ENCODE peak calls at places on chromosomes 2 and 18, in eight cellular contexts. R is fibroblast of lung, J is bronchial epithelial cell, Y is kidney epithelial cell, A is HCT116, W is OCI-LY7, O is stomach, Z is adrenal gland. B is an unnamed sample.

GRCh38 chr18:5294618-5295230 is 802 bp downstream of the ZBTB14 start:
- DNase-seq in Z (peak; percentile 72), A (no peak), Y (no peak), W (peak; percentile 70), R (peak; percentile 66), O (peak; percentile 56), J (peak; percentile 39), B (peak; percentile 65)

GRCh38 chr2:118489712-118490255 is 357.7 kb downstream of the EN1 start:
- DNase-seq in O (no peak), J (no peak), Z (no peak), Y (no peak), R (no peak), W (no peak), A (no peak), B (no peak)

GRCh38 chr2:32330136-32330535 is 26.7 kb upstream of the BIRC6 start:
- DNase-seq in R (peak; percentile 70), Y (no peak), A (no peak), J (no peak), W (no peak), O (no peak), Z (no peak), B (no peak)

GRCh38 chr18:62790836-62791772 is 75.8 kb downstream of the PHLPP1 start:
- DNase-seq in A (no peak), Y (no peak), Z (no peak), W (no peak), O (no peak), R (peak; percentile 76), J (no peak), B (no peak)

GRCh38 chr2:219398721-219399333 is 11.1 kb upstream of the DNPEP start:
- DNase-seq in J (peak; percentile 20), R (no peak), O (no peak), Z (no peak), W (no peak), Y (no peak), A (no peak), B (peak; percentile 63)

GRCh38 chr2:211133766-211134165 is 577.4 kb downstream of the CPS1 start:
- DNase-seq in O (no peak), Z (no peak), Y (no peak), W (no peak), R (peak; percentile 77), J (no peak), A (no peak), B (no peak)

GRCh38 chr2:42141687-42142475 is 27.3 kb upstream of the EML4 start:
- DNase-seq in A (no peak), Z (peak; percentile 73), R (peak; percentile 93), O (peak; percentile 63), Y (no peak), W (peak; percentile 24), J (peak; percentile 79), B (peak; percentile 76)

GRCh38 chr2:223562078-223562477 is 40.1 kb downstream of the SCG2 start:
- DNase-seq in R (no peak), Z (no peak), O (no peak), A (peak; percentile 70), J (no peak), W (no peak), Y (no peak), B (no peak)

GRCh38 chr2:1493361-1494126 is 80.3 kb downstream of the TPO start:
- DNase-seq in A (no peak), R (no peak), W (no peak), J (no peak), Z (peak; percentile 27), Y (no peak), O (peak; percentile 21), B (no peak)

GRCh38 chr2:82875891-82876290 is 1583.2 kb downstream of the SUCLG1 start:
- DNase-seq in R (no peak), O (no peak), J (no peak), Y (no peak), A (no peak), Z (no peak), W (no peak), B (no peak)

GRCh38 chr2:174003635-174004310 is 38.6 kb upstream of the SP3 start:
- DNase-seq in O (peak; percentile 72), R (peak; percentile 44), J (no peak), W (no peak), Y (no peak), A (no peak), Z (no peak), B (no peak)

GRCh38 chr2:55965276-55965675 is 41.7 kb upstream of the EFEMP1 start:
- DNase-seq in Z (no peak), W (no peak), R (no peak), J (no peak), O (no peak), A (no peak), Y (no peak), B (no peak)

GRCh38 chr2:163610817-163611556 is 124.8 kb downstream of the FIGN start:
- DNase-seq in W (peak; percentile 7), R (no peak), Y (no peak), Z (no peak), O (no peak), J (no peak), A (peak; percentile 6), B (no peak)
- TF ChIP-seq CTCF in W (no peak), R (no peak), Y (peak; percentile 17), Z (no peak), O (no peak), J (peak; percentile 21), A (no peak), B (no peak)

DNA sequence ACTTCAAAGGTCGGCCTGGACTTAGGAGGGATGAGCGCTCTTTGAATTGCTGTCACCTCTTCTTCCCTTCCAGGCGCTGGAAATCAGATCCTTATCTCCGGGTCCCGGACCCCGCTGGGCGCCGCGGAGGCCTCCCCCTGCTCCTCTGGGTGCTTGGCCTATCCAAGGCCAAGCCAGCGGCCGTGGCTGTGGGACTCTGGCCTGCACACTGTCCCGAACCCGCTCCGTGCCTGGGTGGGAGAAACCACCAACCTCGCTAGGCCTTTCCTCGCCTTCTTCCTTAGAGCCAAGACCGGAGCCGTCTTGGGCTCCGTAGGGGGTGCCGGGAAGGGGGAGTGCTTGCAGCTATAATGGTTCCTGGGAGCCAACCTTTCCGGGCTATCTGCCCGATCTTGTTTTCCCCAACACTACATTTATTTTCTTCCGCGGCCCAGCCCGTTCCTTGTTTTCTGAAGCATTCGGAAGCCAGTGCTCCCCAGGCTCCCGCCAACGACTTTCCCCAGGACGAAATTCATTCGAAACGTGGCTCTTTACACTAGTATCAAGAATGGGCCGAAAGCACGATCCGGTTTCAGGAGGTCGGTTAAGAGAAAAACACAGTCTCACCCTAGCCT is 2.4 kb downstream of the OSR1 start:
- DNase-seq in J (no peak), O (no peak), Y (no peak), Z (no peak), W (no peak), R (no peak), A (no peak), B (no peak)
- H3K4me3 ChIP-seq in J (no peak overlapping the region), O (peak overlapping the region; percentile 73), Y (no peak overlapping the region), Z (no peak overlapping the region), W (no peak overlapping the region), R (peak overlapping the region; percentile 91), A (no peak overlapping the region), B (no peak overlapping the region)

DNA sequence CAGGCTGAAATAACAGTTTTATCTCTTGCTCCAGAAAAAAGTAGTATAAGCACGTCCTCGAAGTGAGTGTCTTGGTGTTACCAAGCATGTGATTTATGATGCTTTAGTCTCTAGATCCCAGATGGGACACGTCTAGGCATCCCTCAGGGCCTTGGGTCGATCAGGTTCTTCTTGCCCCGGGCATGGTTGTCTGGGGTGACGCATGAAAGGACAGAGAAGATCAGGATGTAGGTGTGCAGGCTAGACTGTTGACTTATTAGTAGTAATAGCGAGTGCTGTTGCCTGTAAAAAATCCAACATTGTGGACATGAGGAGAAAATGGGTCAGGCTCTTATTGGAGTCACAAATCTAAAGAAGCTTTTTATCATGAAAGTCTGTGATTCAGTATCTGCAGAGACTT is 94.0 kb upstream of the NFU1 start:
- DNase-seq in Y (no peak), R (no peak), O (no peak), A (no peak), W (no peak), J (no peak), Z (no peak), B (no peak)
- H3K36me3 ChIP-seq in Y (no peaks in the 10 kb centered on the region), R (peaks cover 10% of the 10 kb centered on the region), O (peaks cover 34% of the 10 kb centered on the region), A (no peaks in the 10 kb centered on the region), W (no peaks in the 10 kb centered on the region), J (peaks cover 8% of the 10 kb centered on the region), Z (no peaks in the 10 kb centered on the region), B (peaks cover 5% of the 10 kb centered on the region)

GRCh38 chr18:11392292-11392691 is 217.1 kb upstream of the SLC35G4 start:
- DNase-seq in A (peak; percentile 43), J (peak; percentile 2), Y (no peak), Z (no peak), O (no peak), W (peak; percentile 3), R (peak; percentile 57), B (no peak)

GRCh38 chr18:11391636-11392035 is 217.8 kb upstream of the SLC35G4 start:
- DNase-seq in Z (no peak), R (peak; percentile 52), A (no peak), Y (no peak), O (no peak), J (no peak), W (no peak), B (no peak)

GRCh38 chr18:11392974-11393373 is 216.4 kb upstream of the SLC35G4 start:
- DNase-seq in R (no peak), A (no peak), Y (no peak), O (no peak), J (no peak), W (no peak), Z (no peak), B (no peak)

GRCh38 chr18:11389281-11389680 is 220.1 kb upstream of the SLC35G4 start:
- DNase-seq in W (no peak), A (no peak), J (no peak), R (no peak), O (no peak), Z (no peak), Y (no peak), B (no peak)

GRCh38 chr18:11387880-11388279 is 221.5 kb upstream of the SLC35G4 start:
- DNase-seq in O (peak; percentile 37), R (peak; percentile 32), J (no peak), A (peak; percentile 70), Y (no peak), Z (peak; percentile 87), W (no peak), B (no peak)
- TF ChIP-seq CTCF in O (peak; percentile 11), R (no peak), J (no peak), A (no peak), Y (no peak), Z (peak; percentile 50), W (no peak), B (no peak)

DNA sequence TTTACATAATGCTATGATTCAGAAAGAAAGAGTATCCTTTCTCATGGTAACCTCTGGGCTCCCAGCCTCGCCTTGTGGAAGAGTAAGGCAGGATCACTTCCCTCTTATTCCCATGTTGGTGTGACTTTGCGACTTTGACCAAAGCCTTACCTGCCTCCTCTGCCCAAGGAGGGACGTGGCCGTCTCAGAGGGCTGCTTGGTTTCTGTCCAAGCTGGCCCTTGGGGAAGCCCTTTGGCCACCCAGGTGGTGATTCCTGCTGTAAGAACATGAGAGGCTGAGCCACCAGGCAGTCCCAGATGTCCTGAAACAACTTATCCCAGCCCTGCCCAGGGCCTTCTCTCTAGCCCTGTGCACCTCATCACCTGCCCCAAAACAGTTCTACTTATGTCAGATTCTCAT is 6.0 kb downstream of the UGT1A6 start:
- DNase-seq in R (no peak), Y (no peak), A (no peak), W (no peak), Z (no peak), J (no peak), O (no peak), B (no peak)
- H3K4me3 ChIP-seq in R (no peak overlapping the region), Y (no peak overlapping the region), A (no peak overlapping the region), W (no peak overlapping the region), Z (no peak overlapping the region), J (no peak overlapping the region), O (no peak overlapping the region), B (no peak overlapping the region)

B was measured in colonic mucosa.